ENCODE peak calls at places on chromosomes 13 and 19, in seven cellular contexts. One of them, this sample, is unnamed.

GRCh38 chr19:16902545-16902944 is 13.7 kb downstream of the F2RL3 start:
- DNase-seq in fibroblast of lung: no peak
- DNase-seq in BJ: no peak
- DNase-seq in mammary epithelial cell: no peak
- DNase-seq in psoas muscle: no peak
- DNase-seq in dorsolateral prefrontal cortex: no peak
- DNase-seq in WTC11: no peak
- DNase-seq in this sample: no peak

GRCh38 chr13:81771948-81772347 is 1431.0 kb upstream of the SPRY2 start:
- DNase-seq in fibroblast of lung: no peak
- DNase-seq in BJ: no peak
- DNase-seq in mammary epithelial cell: no peak
- DNase-seq in psoas muscle: no peak
- DNase-seq in dorsolateral prefrontal cortex: no peak
- DNase-seq in WTC11: no peak
- DNase-seq in this sample: no peak

GRCh38 chr19:6739390-6739883 is at the start of gene TRIP10:
- DNase-seq in fibroblast of lung: peak
- DNase-seq in BJ: no peak
- DNase-seq in mammary epithelial cell: peak
- DNase-seq in psoas muscle: peak
- DNase-seq in dorsolateral prefrontal cortex: peak
- DNase-seq in WTC11: peak
- DNase-seq in this sample: peak

GRCh38 chr13:59111711-59112110 is 1052.0 kb downstream of the DIAPH3 start:
- DNase-seq in fibroblast of lung: peak
- DNase-seq in BJ: peak
- DNase-seq in mammary epithelial cell: no peak
- DNase-seq in psoas muscle: no peak
- DNase-seq in dorsolateral prefrontal cortex: no peak
- DNase-seq in WTC11: no peak
- DNase-seq in this sample: no peak

GRCh38 chr13:106349080-106349841 is 186.2 kb downstream of the EFNB2 start:
- DNase-seq in fibroblast of lung: peak
- DNase-seq in BJ: no peak
- DNase-seq in mammary epithelial cell: peak
- DNase-seq in psoas muscle: no peak
- DNase-seq in dorsolateral prefrontal cortex: peak
- DNase-seq in WTC11: peak
- DNase-seq in this sample: no peak

GRCh38 chr19:53906211-53907192 is 2.6 kb upstream of the CACNG7 start:
- DNase-seq in fibroblast of lung: no peak
- DNase-seq in BJ: no peak
- DNase-seq in mammary epithelial cell: no peak
- DNase-seq in psoas muscle: peak
- DNase-seq in dorsolateral prefrontal cortex: peak
- DNase-seq in WTC11: peak
- DNase-seq in this sample: peak

GRCh38 chr19:6590458-6591319 is at the start of gene CD70:
- DNase-seq in fibroblast of lung: peak
- DNase-seq in BJ: no peak
- DNase-seq in mammary epithelial cell: peak
- DNase-seq in psoas muscle: peak
- DNase-seq in dorsolateral prefrontal cortex: no peak
- DNase-seq in WTC11: peak
- DNase-seq in this sample: peak

GRCh38 chr19:2289714-2290435 is 7.9 kb upstream of the PEAK3 start:
- DNase-seq in fibroblast of lung: no peak
- DNase-seq in BJ: no peak
- DNase-seq in mammary epithelial cell: peak
- DNase-seq in psoas muscle: peak
- DNase-seq in dorsolateral prefrontal cortex: no peak
- DNase-seq in WTC11: no peak
- DNase-seq in this sample: peak

GRCh38 chr19:6521718-6522646 is 8.8 kb upstream of the TNFSF9 start:
- DNase-seq in fibroblast of lung: peak
- DNase-seq in BJ: no peak
- DNase-seq in mammary epithelial cell: no peak
- DNase-seq in psoas muscle: no peak
- DNase-seq in dorsolateral prefrontal cortex: no peak
- DNase-seq in WTC11: no peak
- DNase-seq in this sample: peak

GRCh38 chr19:18896421-18896841 is 473 bp upstream of the CERS1 start:
- DNase-seq in fibroblast of lung: peak
- DNase-seq in BJ: no peak
- DNase-seq in mammary epithelial cell: peak
- DNase-seq in psoas muscle: no peak
- DNase-seq in dorsolateral prefrontal cortex: peak
- DNase-seq in WTC11: peak
- DNase-seq in this sample: no peak

GRCh38 chr19:44625531-44626066 is 12.2 kb downstream of the IGSF23 start:
- DNase-seq in fibroblast of lung: no peak
- DNase-seq in BJ: no peak
- DNase-seq in mammary epithelial cell: no peak
- DNase-seq in psoas muscle: no peak
- DNase-seq in dorsolateral prefrontal cortex: no peak
- DNase-seq in WTC11: no peak
- DNase-seq in this sample: no peak

GRCh38 chr13:44719857-44720671 is 143.9 kb upstream of the TSC22D1 start:
- DNase-seq in fibroblast of lung: peak
- DNase-seq in BJ: peak
- DNase-seq in mammary epithelial cell: no peak
- DNase-seq in psoas muscle: no peak
- DNase-seq in dorsolateral prefrontal cortex: no peak
- DNase-seq in WTC11: no peak
- DNase-seq in this sample: no peak

GRCh38 chr19:57583521-57584416 is at the start of gene ZIK1:
- DNase-seq in fibroblast of lung: peak
- DNase-seq in BJ: peak
- DNase-seq in mammary epithelial cell: peak
- DNase-seq in psoas muscle: peak
- DNase-seq in dorsolateral prefrontal cortex: peak
- DNase-seq in WTC11: peak
- DNase-seq in this sample: peak

DNA sequence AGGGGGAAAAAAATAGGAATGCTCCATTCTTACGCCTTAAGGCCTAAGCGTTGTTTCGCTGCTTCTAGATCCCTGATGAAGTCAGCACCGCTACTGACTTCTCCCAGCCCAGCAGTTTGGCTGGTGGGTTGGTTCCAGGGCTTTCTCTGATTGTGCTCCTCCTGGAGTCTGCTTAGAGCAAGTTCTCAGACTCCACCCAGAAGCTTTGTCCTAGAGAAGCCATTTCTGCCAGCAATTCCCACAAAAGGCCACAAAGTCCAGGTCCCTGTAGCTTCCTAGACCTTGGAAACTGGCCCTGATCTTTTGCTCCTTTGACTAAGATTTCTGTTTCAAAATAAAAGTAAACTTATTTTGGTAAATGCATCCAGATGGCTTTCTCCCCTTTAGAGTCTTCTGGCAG is 65.4 kb downstream of the KCTD12 start:
- DNase-seq in fibroblast of lung: no peak
- DNase-seq in BJ: no peak
- DNase-seq in mammary epithelial cell: no peak
- DNase-seq in psoas muscle: peak
- DNase-seq in dorsolateral prefrontal cortex: no peak
- DNase-seq in WTC11: no peak
- DNase-seq in this sample: no peak
- TF ChIP-seq CTCF in fibroblast of lung: peak
- TF ChIP-seq CTCF in BJ: peak
- TF ChIP-seq CTCF in mammary epithelial cell: peak
- TF ChIP-seq CTCF in psoas muscle: no peak
- TF ChIP-seq CTCF in dorsolateral prefrontal cortex: no peak
- TF ChIP-seq CTCF in WTC11: no peak
- TF ChIP-seq CTCF in this sample: no peak

GRCh38 chr13:33867472-33867871 is 49.5 kb downstream of the RFC3 start:
- DNase-seq in fibroblast of lung: no peak
- DNase-seq in BJ: no peak
- DNase-seq in mammary epithelial cell: no peak
- DNase-seq in psoas muscle: no peak
- DNase-seq in dorsolateral prefrontal cortex: no peak
- DNase-seq in WTC11: no peak
- DNase-seq in this sample: no peak
- TF ChIP-seq CTCF in fibroblast of lung: peak
- TF ChIP-seq CTCF in BJ: no peak
- TF ChIP-seq CTCF in mammary epithelial cell: no peak
- TF ChIP-seq CTCF in psoas muscle: no peak
- TF ChIP-seq CTCF in dorsolateral prefrontal cortex: no peak
- TF ChIP-seq CTCF in WTC11: no peak
- TF ChIP-seq CTCF in this sample: no peak

GRCh38 chr19:15123031-15123890 is 16.1 kb downstream of the SYDE1 start:
- DNase-seq in fibroblast of lung: no peak
- DNase-seq in BJ: no peak
- DNase-seq in mammary epithelial cell: no peak
- DNase-seq in psoas muscle: no peak
- DNase-seq in dorsolateral prefrontal cortex: no peak
- DNase-seq in WTC11: no peak
- DNase-seq in this sample: no peak

GRCh38 chr19:15126511-15126910 is 19.3 kb downstream of the SYDE1 start:
- DNase-seq in fibroblast of lung: no peak
- DNase-seq in BJ: no peak
- DNase-seq in mammary epithelial cell: no peak
- DNase-seq in psoas muscle: no peak
- DNase-seq in dorsolateral prefrontal cortex: no peak
- DNase-seq in WTC11: no peak
- DNase-seq in this sample: no peak

GRCh38 chr19:15123900-15124299 is 16.7 kb downstream of the SYDE1 start:
- DNase-seq in fibroblast of lung: no peak
- DNase-seq in BJ: no peak
- DNase-seq in mammary epithelial cell: no peak
- DNase-seq in psoas muscle: peak
- DNase-seq in dorsolateral prefrontal cortex: peak
- DNase-seq in WTC11: no peak
- DNase-seq in this sample: no peak

GRCh38 chr19:15124572-15125231 is 17.5 kb downstream of the SYDE1 start:
- DNase-seq in fibroblast of lung: no peak
- DNase-seq in BJ: no peak
- DNase-seq in mammary epithelial cell: peak
- DNase-seq in psoas muscle: no peak
- DNase-seq in dorsolateral prefrontal cortex: peak
- DNase-seq in WTC11: no peak
- DNase-seq in this sample: peak

DNA sequence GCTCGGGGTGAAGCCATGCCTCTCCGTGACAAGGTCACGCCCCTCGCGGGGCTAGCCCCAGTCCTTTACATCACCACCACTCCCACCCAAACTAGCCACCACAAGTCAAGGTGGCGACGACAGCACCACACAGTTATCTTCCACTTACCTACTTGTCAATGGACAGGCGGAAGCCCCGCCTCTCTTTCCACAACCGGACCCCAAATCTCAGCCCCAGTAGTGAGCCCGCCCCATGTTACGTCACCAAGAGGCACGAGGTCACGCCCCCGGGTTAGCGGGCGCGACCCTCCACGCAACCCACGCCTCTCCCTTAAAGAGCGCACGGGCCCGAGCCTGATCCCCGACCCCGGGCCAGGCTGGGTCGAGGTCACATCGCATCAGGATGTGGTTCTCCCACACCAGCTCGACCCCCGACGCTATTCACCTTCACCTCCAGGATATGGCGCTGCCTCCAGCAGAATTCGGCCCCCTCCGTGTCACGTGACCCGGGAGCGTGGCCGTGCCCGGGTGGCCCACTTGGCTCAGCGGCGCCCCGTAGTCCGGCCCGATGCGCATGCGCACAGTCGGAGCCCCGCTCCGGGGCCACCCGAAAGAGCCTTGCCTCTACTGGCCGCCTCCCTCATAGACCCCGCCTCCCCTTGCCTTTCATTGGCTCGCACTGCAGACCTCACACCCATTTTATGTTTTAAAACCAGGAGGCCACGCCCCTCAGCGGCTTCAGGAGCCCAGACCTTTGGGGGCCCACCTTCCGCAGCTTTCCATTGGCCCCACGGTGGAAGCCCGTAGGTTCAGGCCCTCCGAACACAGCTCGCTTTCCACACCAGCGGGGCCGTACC is 18.2 kb downstream of the SYDE1 start:
- DNase-seq in fibroblast of lung: peak
- DNase-seq in BJ: peak
- DNase-seq in mammary epithelial cell: peak
- DNase-seq in psoas muscle: peak
- DNase-seq in dorsolateral prefrontal cortex: peak
- DNase-seq in WTC11: peak
- DNase-seq in this sample: peak
- TF ChIP-seq CTCF in fibroblast of lung: no peak
- TF ChIP-seq CTCF in BJ: no peak
- TF ChIP-seq CTCF in mammary epithelial cell: no peak
- TF ChIP-seq CTCF in psoas muscle: no peak
- TF ChIP-seq CTCF in dorsolateral prefrontal cortex: peak
- TF ChIP-seq CTCF in WTC11: no peak
- TF ChIP-seq CTCF in this sample: no peak

GRCh38 chr19:41424335-41425173 is 2.6 kb downstream of the B3GNT8 start:
- DNase-seq in fibroblast of lung: no peak
- DNase-seq in BJ: no peak
- DNase-seq in mammary epithelial cell: no peak
- DNase-seq in psoas muscle: no peak
- DNase-seq in dorsolateral prefrontal cortex: no peak
- DNase-seq in WTC11: no peak
- DNase-seq in this sample: no peak

GRCh38 chr19:41427647-41428480 is 690 bp upstream of the B3GNT8 start:
- DNase-seq in fibroblast of lung: no peak
- DNase-seq in BJ: no peak
- DNase-seq in mammary epithelial cell: no peak
- DNase-seq in psoas muscle: peak
- DNase-seq in dorsolateral prefrontal cortex: peak
- DNase-seq in WTC11: peak
- DNase-seq in this sample: peak

GRCh38 chr19:41426952-41427646 is at the start of gene B3GNT8:
- DNase-seq in fibroblast of lung: peak
- DNase-seq in BJ: no peak
- DNase-seq in mammary epithelial cell: peak
- DNase-seq in psoas muscle: peak
- DNase-seq in dorsolateral prefrontal cortex: no peak
- DNase-seq in WTC11: peak
- DNase-seq in this sample: peak

GRCh38 chr19:41425174-41426115 is 1.7 kb downstream of the B3GNT8 start:
- DNase-seq in fibroblast of lung: no peak
- DNase-seq in BJ: no peak
- DNase-seq in mammary epithelial cell: no peak
- DNase-seq in psoas muscle: no peak
- DNase-seq in dorsolateral prefrontal cortex: no peak
- DNase-seq in WTC11: no peak
- DNase-seq in this sample: no peak

DNA sequence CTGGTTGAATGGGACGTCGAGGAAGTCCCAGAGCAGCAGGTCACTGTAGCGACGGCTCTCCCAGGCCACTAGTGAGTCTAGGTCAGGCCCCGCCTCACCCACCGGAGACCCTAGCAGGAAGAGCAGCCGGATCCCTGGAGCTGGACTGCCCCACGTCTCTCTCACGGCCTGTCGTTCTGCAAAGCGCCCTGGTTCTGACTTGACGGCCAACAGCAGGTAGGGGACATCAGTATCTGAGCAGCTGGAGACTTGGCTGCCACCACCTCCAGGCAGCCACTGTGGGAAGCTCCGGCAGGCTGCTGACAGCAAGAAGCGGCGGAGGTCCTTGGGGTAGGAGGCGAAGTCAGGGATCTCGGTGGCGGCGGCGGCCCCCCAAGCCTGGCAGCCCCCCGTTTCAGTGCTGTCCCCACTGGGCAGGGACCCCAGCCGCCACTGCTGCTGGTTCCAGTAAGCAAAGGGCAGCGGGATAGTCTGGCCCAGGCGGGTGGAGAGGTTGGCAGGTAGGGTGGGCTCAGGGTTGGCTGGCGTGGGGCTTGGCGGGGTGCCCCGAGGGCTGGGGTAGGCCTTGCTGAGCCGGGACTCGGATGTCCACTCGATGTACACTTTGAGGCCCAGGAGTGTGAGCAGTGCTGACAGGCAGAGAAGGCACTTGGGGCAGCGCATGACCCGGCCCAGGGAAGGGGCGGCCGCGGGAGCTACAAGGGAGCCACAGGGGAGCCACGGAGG is 895 bp downstream of the B3GNT8 start:
- DNase-seq in fibroblast of lung: no peak
- DNase-seq in BJ: no peak
- DNase-seq in mammary epithelial cell: no peak
- DNase-seq in psoas muscle: no peak
- DNase-seq in dorsolateral prefrontal cortex: no peak
- DNase-seq in WTC11: no peak
- DNase-seq in this sample: no peak
- TF ChIP-seq CTCF in fibroblast of lung: no peak
- TF ChIP-seq CTCF in BJ: no peak
- TF ChIP-seq CTCF in mammary epithelial cell: no peak
- TF ChIP-seq CTCF in psoas muscle: no peak
- TF ChIP-seq CTCF in dorsolateral prefrontal cortex: no peak
- TF ChIP-seq CTCF in WTC11: no peak
- TF ChIP-seq CTCF in this sample: no peak